ENCODE peak calls at places on chromosomes 5 and 9, in ten cellular contexts. P is fibroblast of lung, I is uterus, Y is IMR-90, G is suprapubic skin, X is heart right ventricle, K is tibial artery, F is PC-3, R is prostate gland, M is A549. T is an unnamed sample. For H3K9me3, the result is how much of the 10 kb centered on the place peaks cover.

GRCh38 chr5:136211282-136211681 is 18.3 kb upstream of the SMIM32 start:
- DNase-seq in P (no peak), I (no peak), Y (no peak), G (no peak), X (no peak), K (no peak), F (no peak), R (no peak), M (no peak), T (no peak)

GRCh38 chr5:139445325-139446170 is 6.2 kb upstream of the DNAJC18 start:
- DNase-seq in P (peak), I (no peak), Y (peak), G (no peak), X (no peak), K (peak), F (no peak), R (peak), M (no peak), T (no peak)

GRCh38 chr5:33793836-33794549 is 97.8 kb downstream of the ADAMTS12 start:
- DNase-seq in P (no peak), I (no peak), Y (no peak), G (no peak), X (no peak), K (no peak), F (no peak), R (no peak), M (no peak), T (no peak)

GRCh38 chr5:130289132-130290088 is 385.1 kb downstream of the CHSY3 start:
- DNase-seq in P (no peak), I (no peak), Y (no peak), G (no peak), X (no peak), K (no peak), F (peak), R (no peak), M (no peak), T (no peak)

GRCh38 chr9:69276775-69277174 is 48.2 kb upstream of the ENTREP1 start:
- DNase-seq in P (no peak), I (peak), Y (no peak), G (no peak), X (peak), K (peak), F (no peak), R (no peak), M (no peak), T (no peak)

GRCh38 chr9:125620216-125620615 is 86.8 kb downstream of the MAPKAP1 start:
- DNase-seq in P (peak), I (no peak), Y (no peak), G (no peak), X (no peak), K (no peak), F (no peak), R (no peak), M (no peak), T (no peak)

GRCh38 chr5:5432020-5432707 is 9.7 kb downstream of the ICE1 start:
- DNase-seq in P (peak), I (no peak), Y (peak), G (no peak), X (no peak), K (no peak), F (peak), R (no peak), M (no peak), T (no peak)

GRCh38 chr5:139282195-139282557 is 11.4 kb upstream of the MATR3 start:
- DNase-seq in P (peak), I (no peak), Y (peak), G (no peak), X (no peak), K (no peak), F (no peak), R (no peak), M (no peak), T (no peak)

GRCh38 chr5:620586-621180 is 8.5 kb downstream of the CEP72 start:
- DNase-seq in P (no peak), I (peak), Y (no peak), G (peak), X (no peak), K (peak), F (no peak), R (no peak), M (no peak), T (no peak)

GRCh38 chr9:107768224-107768623 is 278.7 kb upstream of the KLF4 start:
- DNase-seq in P (no peak), I (peak), Y (no peak), G (no peak), X (peak), K (no peak), F (no peak), R (no peak), M (no peak), T (peak)

GRCh38 chr9:131656356-131657030 is 83.4 kb downstream of the RAPGEF1 start:
- DNase-seq in P (no peak), I (no peak), Y (no peak), G (no peak), X (peak), K (peak), F (no peak), R (peak), M (no peak), T (peak)

GRCh38 chr9:5524090-5524489 is 13.8 kb downstream of the PDCD1LG2 start:
- DNase-seq in P (no peak), I (no peak), Y (no peak), G (no peak), X (no peak), K (no peak), F (no peak), R (no peak), M (no peak), T (no peak)
- TF ChIP-seq CTCF in P (no peak), I (no peak), Y (no peak), G (no peak), X (no peak), K (no peak), F (no peak), R (no peak), M (no peak), T (no peak)

GRCh38 chr9:137350696-137351584 is 48.9 kb upstream of the NRARP start:
- DNase-seq in P (no peak), I (no peak), Y (no peak), G (no peak), X (no peak), K (no peak), F (peak), R (no peak), M (no peak), T (no peak)

GRCh38 chr9:137354153-137354844 is 52.2 kb upstream of the NRARP start:
- DNase-seq in P (no peak), I (no peak), Y (no peak), G (no peak), X (no peak), K (no peak), F (no peak), R (no peak), M (no peak), T (no peak)

GRCh38 chr9:137351781-137352501 is 49.9 kb upstream of the NRARP start:
- DNase-seq in P (no peak), I (no peak), Y (no peak), G (no peak), X (no peak), K (peak), F (no peak), R (no peak), M (no peak), T (no peak)

GRCh38 chr9:137353223-137354152 is 51.4 kb upstream of the NRARP start:
- DNase-seq in P (no peak), I (peak), Y (no peak), G (no peak), X (peak), K (no peak), F (no peak), R (no peak), M (no peak), T (peak)

DNA sequence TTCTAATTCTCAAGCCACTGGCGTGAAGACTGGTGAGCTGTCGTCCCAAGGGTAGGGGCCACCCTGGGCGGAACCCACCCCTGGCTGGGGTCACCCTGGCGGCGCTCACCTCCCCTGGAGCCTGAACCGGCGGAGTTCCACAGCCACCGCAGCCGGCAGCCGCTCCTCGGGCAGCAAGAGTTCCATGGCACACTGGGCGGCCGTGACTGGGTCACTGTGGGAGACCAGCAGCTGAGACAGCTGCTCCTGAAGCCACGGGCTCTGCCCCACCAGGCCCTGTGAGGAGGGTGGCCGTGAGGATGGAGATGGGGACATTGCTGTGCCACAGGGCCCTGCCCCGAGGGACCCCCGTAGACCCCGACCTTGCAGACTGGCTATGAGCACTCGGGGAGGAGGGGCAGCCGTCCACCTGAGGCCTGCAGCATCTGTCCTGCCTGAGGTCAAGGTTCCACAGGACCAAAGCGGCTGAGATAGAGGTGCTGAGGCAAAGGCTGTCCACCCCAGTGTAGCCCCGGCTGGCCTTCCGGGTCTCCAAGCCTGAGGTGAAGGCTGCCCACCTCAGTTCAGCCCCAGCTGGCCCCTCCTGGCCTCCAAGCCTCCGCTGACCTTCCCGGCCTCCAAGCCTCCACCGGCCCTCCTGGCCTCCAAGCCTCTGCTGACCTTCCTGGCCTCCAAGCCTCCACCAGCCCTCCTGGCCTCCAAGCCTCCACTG is 50.6 kb upstream of the NRARP start:
- DNase-seq in P (no peak), I (no peak), Y (no peak), G (no peak), X (no peak), K (no peak), F (no peak), R (no peak), M (no peak), T (no peak)
- H3K9me3 ChIP-seq in P (under half), I (under half), Y (under half), G (under half), X (under half), K (under half), F (under half), R (under half), M (under half), T (under half)

GRCh38 chr5:75710630-75711029 is 6.6 kb downstream of the POC5 start:
- DNase-seq in P (no peak), I (no peak), Y (no peak), G (no peak), X (no peak), K (no peak), F (no peak), R (no peak), M (no peak), T (no peak)
- H3K27ac ChIP-seq in P (no peak), I (no peak), Y (no peak), G (no peak), X (no peak), K (no peak), F (no peak), R (no peak), M (no peak), T (no peak)

DNA sequence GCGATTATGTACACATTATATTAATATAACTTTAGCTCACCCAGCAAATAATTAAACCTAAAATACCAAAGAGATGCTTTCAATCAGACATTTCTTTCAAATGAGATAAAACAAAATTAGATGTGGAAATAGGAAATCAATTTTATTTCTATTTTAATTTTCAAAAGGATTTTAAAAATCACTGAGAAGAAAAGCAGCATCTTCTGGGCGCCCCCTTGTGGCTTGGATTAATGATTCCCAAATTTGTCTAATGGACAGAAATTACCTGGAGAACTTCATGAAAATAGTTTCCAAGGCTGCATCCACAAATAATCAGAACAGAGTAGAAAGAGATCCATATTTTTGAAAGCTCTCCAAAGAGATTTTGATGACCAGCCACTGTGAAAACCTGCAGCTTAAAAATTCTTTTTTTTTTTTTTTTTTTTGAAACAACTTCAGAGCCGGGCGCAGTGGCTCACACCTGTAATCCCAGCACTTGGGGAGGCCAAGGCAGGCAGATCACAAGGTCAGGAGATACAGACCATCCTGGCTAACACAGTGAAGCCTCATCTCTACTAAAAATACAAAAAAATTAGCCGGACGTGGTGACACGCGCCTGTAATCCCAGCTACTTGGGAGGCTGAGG is 50.9 kb upstream of the CEMIP2 start:
- DNase-seq in P (peak), I (peak), Y (peak), G (no peak), X (peak), K (no peak), F (peak), R (peak), M (peak), T (no peak)
- TF ChIP-seq CTCF in P (peak), I (peak), Y (peak), G (peak), X (peak), K (peak), F (peak), R (peak), M (peak), T (peak)

DNA sequence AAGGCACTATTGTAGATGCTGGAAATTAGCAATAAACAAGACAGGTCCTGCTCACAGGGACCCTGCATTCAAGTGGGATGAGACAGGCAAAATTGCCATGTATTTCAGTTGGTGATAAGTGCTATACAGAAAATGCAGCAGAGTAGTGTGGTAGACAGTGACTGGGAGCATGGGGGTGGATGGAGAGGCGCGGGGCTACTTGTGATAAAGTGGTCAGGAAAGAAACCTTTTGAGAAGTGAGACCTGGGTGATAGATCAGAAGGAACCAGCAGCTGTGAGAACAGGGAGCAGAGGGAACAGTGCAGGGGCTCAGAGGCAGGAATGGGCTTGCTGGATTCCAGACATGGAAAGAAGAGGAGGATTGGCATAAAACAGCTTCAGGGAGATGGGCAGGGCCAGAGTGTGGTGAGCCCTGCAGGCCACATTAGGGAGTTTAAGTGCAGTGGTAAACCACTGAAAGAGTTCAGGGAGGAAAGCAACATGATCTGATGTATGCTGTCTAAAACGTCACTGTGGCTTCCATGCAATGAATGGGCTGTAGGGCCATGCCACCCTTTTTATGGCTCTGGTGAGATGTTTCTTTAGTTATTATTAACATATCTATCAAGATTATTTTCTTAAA is 7.3 kb downstream of the CRHBP start:
- DNase-seq in P (no peak), I (no peak), Y (no peak), G (no peak), X (no peak), K (no peak), F (no peak), R (no peak), M (no peak), T (no peak)
- H3K9me3 ChIP-seq in P (under half), I (under half), Y (under half), G (under half), X (under half), K (under half), F (under half), R (under half), M (under half), T (under half)

DNA sequence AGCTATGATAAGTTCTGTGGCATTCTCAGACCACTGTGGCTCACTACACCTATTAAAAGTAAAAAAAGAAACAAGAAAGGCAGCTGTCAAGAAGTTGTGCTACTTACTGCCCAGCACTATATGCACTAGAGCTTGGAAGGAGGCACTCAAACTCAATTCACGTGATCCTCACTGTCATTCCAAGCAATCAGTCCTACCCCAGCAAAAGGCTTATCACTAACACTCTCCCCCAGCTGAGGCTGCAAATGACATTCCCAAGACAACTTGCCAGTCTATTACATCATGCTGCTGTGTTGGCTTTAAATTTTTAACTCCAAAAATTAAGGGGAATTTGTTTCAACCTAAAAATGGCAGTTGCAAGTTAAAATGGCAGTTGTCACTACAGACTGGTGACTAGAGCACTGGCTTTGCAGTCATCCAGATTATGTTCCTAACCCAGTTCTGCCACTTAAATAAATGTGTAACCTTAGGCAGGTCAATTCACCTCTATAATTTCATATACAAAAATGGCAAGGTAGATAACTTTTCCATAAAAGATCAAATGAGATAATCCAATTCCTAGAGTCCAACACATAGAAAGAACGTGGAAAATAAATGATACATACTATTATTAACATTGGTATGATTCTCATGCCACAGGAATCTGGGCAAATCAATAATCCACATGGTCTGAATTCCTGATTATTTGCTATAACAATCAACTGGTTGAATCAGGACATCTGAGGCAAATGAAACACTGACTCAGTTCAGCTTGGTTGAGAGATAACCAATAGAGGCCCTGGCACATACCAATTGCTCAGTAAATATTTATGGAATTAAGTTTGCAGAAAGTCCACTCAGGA is 52.4 kb downstream of the FBXW11 start:
- DNase-seq in P (peak), I (no peak), Y (peak), G (no peak), X (no peak), K (no peak), F (peak), R (no peak), M (peak), T (no peak)
- H3K27ac ChIP-seq in P (peak), I (peak), Y (peak), G (no peak), X (no peak), K (no peak), F (peak), R (no peak), M (peak), T (peak)

GRCh38 chr9:88651682-88652633 is 117.0 kb downstream of the NXNL2 start:
- DNase-seq in P (peak), I (peak), Y (peak), G (peak), X (peak), K (peak), F (peak), R (peak), M (peak), T (peak)
- TF ChIP-seq CTCF in P (peak), I (no peak), Y (peak), G (peak), X (no peak), K (peak), F (no peak), R (no peak), M (no peak), T (peak)

GRCh38 chr5:141322261-141322660 is 1.7 kb upstream of the TAF7 start:
- DNase-seq in P (no peak), I (no peak), Y (no peak), G (no peak), X (no peak), K (no peak), F (no peak), R (no peak), M (no peak), T (no peak)

GRCh38 chr5:141313711-141314110 is 6.9 kb downstream of the TAF7 start:
- DNase-seq in P (no peak), I (no peak), Y (no peak), G (no peak), X (no peak), K (no peak), F (no peak), R (no peak), M (no peak), T (no peak)

GRCh38 chr5:141320225-141321169 is at the start of gene TAF7:
- DNase-seq in P (peak), I (peak), Y (peak), G (peak), X (peak), K (peak), F (peak), R (peak), M (peak), T (peak)

GRCh38 chr5:141319202-141319601 is 1.4 kb downstream of the TAF7 start:
- DNase-seq in P (no peak), I (no peak), Y (no peak), G (no peak), X (no peak), K (no peak), F (no peak), R (no peak), M (no peak), T (no peak)

GRCh38 chr5:141319699-141320098 is 885 bp downstream of the TAF7 start:
- DNase-seq in P (no peak), I (no peak), Y (no peak), G (no peak), X (no peak), K (no peak), F (no peak), R (no peak), M (no peak), T (no peak)
- H3K9me3 ChIP-seq in P (under half), I (under half), Y (under half), G (under half), X (under half), K (under half), F (under half), R (under half), M (half or more), T (half or more)

GRCh38 chr9:87515588-87516221 is 18.0 kb downstream of the DAPK1 start:
- DNase-seq in P (no peak), I (no peak), Y (no peak), G (no peak), X (no peak), K (no peak), F (no peak), R (no peak), M (no peak), T (no peak)

GRCh38 chr9:87516222-87516930 is 18.7 kb downstream of the DAPK1 start:
- DNase-seq in P (peak), I (peak), Y (no peak), G (no peak), X (peak), K (peak), F (no peak), R (no peak), M (peak), T (peak)

GRCh38 chr9:87517732-87518131 is 20.1 kb downstream of the DAPK1 start:
- DNase-seq in P (no peak), I (no peak), Y (no peak), G (no peak), X (no peak), K (no peak), F (no peak), R (no peak), M (no peak), T (no peak)

GRCh38 chr9:87515086-87515485 is 17.4 kb downstream of the DAPK1 start:
- DNase-seq in P (peak), I (no peak), Y (no peak), G (no peak), X (no peak), K (no peak), F (no peak), R (no peak), M (no peak), T (no peak)

GRCh38 chr9:87516931-87517300 is 19.2 kb downstream of the DAPK1 start:
- DNase-seq in P (no peak), I (no peak), Y (no peak), G (no peak), X (no peak), K (no peak), F (no peak), R (no peak), M (no peak), T (no peak)
- H3K27ac ChIP-seq in P (no peak), I (no peak), Y (no peak), G (peak), X (no peak), K (no peak), F (no peak), R (no peak), M (peak), T (no peak)

T was measured in left ventricle myocardium inferior.